ENCODE peak calls at places on chromosome X, in four cellular contexts. R, X, M and U are unnamed samples. For H3K4me1, the result is how much of the 10 kb centered on the place peaks cover.

GRCh38 chrX:80765226-80765625 is 44.5 kb downstream of the BRWD3 start:
- DNase-seq in R (no peak), X (no peak), M (peak), U (no peak)

GRCh38 chrX:75547783-75548182 is 24.9 kb upstream of the ZDHHC15 start:
- DNase-seq in R (peak), X (peak), M (no peak), U (peak)

GRCh38 chrX:9538544-9539045 is 73.7 kb downstream of the TBL1X start:
- DNase-seq in R (no peak), X (no peak), M (no peak), U (no peak)

GRCh38 chrX:118548831-118549230 is 53.2 kb downstream of the DOCK11 start:
- DNase-seq in R (no peak), X (no peak), M (no peak), U (no peak)

GRCh38 chrX:72569786-72570185 is 2.9 kb downstream of the HDAC8 start:
- DNase-seq in R (no peak), X (no peak), M (peak), U (no peak)

GRCh38 chrX:70979136-70979762 is 48.4 kb upstream of the SLC7A3 start:
- DNase-seq in R (no peak), X (no peak), M (peak), U (no peak)

GRCh38 chrX:3351287-3351686 is 4.8 kb upstream of the MXRA5 start:
- DNase-seq in R (no peak), X (no peak), M (no peak), U (no peak)

GRCh38 chrX:37454537-37455285 is 105.5 kb downstream of the PRRG1 start:
- DNase-seq in R (no peak), X (no peak), M (peak), U (no peak)

GRCh38 chrX:6981718-6982406 is 165.7 kb upstream of the STS start:
- DNase-seq in R (no peak), X (no peak), M (no peak), U (no peak)

GRCh38 chrX:3461824-3462508 is 115.5 kb upstream of the MXRA5 start:
- DNase-seq in R (no peak), X (no peak), M (no peak), U (no peak)

GRCh38 chrX:136347706-136348105 is 46.9 kb downstream of the ADGRG4 start:
- DNase-seq in R (no peak), X (no peak), M (no peak), U (no peak)

GRCh38 chrX:148363836-148364235 is 136.6 kb upstream of the AFF2 start:
- DNase-seq in R (no peak), X (no peak), M (no peak), U (no peak)

GRCh38 chrX:102345916-102346315 is 93.9 kb downstream of the NXF2B start:
- DNase-seq in R (peak), X (peak), M (peak), U (peak)

GRCh38 chrX:71095971-71096701 is 485 bp downstream of the FOXO4 start:
- DNase-seq in R (no peak), X (peak), M (peak), U (no peak)

GRCh38 chrX:38052096-38052495 is 45.7 kb downstream of the SYTL5 start:
- DNase-seq in R (no peak), X (no peak), M (peak), U (no peak)

GRCh38 chrX:97895751-97896150 is 1012.0 kb downstream of the RPA4 start:
- DNase-seq in R (no peak), X (no peak), M (peak), U (no peak)

GRCh38 chrX:77740376-77740905 is 45.6 kb downstream of the ATRX start:
- DNase-seq in R (no peak), X (no peak), M (no peak), U (no peak)

GRCh38 chrX:136779346-136779781 is 1.4 kb downstream of the ARHGEF6 start:
- DNase-seq in R (no peak), X (no peak), M (no peak), U (no peak)

GRCh38 chrX:45735571-45735970 is 534.9 kb upstream of the DIPK2B start:
- DNase-seq in R (no peak), X (no peak), M (no peak), U (no peak)

GRCh38 chrX:111353810-111354209 is 58.2 kb downstream of the DCX start:
- DNase-seq in R (no peak), X (no peak), M (no peak), U (no peak)

GRCh38 chrX:31547416-31547815 is 475.6 kb upstream of the FTHL17 start:
- DNase-seq in R (no peak), X (no peak), M (no peak), U (no peak)

GRCh38 chrX:750812-751211 is 120.2 kb downstream of the SHOX start:
- DNase-seq in R (no peak), X (no peak), M (no peak), U (no peak)

GRCh38 chrX:21905209-21905735 is 35.2 kb upstream of the SMS start:
- DNase-seq in R (no peak), X (no peak), M (no peak), U (no peak)

GRCh38 chrX:150148749-150149672 is 210.7 kb upstream of the EOLA2 start:
- DNase-seq in R (no peak), X (no peak), M (peak), U (no peak)

GRCh38 chrX:133586443-133586842 is 171.2 kb upstream of the GPC4 start:
- DNase-seq in R (no peak), X (no peak), M (no peak), U (no peak)

GRCh38 chrX:9493936-9494335 is 29.1 kb downstream of the TBL1X start:
- DNase-seq in R (no peak), X (no peak), M (no peak), U (no peak)

GRCh38 chrX:134760671-134761070 is 102.4 kb upstream of the PLAC1 start:
- DNase-seq in R (no peak), X (no peak), M (no peak), U (no peak)

GRCh38 chrX:2819345-2820130 is 9.2 kb upstream of the GYG2 start:
- DNase-seq in R (no peak), X (no peak), M (peak), U (no peak)

GRCh38 chrX:70254909-70255308 is 5.1 kb downstream of the P2RY4 start:
- DNase-seq in R (no peak), X (no peak), M (no peak), U (no peak)

GRCh38 chrX:115260330-115260729 is 26.4 kb upstream of the LRCH2 start:
- DNase-seq in R (no peak), X (no peak), M (peak), U (no peak)

GRCh38 chrX:46959101-46959500 is 46.9 kb downstream of the JADE3 start:
- DNase-seq in R (no peak), X (no peak), M (no peak), U (no peak)

GRCh38 chrX:46965125-46965758 is 53.0 kb downstream of the JADE3 start:
- DNase-seq in R (no peak), X (no peak), M (peak), U (no peak)

GRCh38 chrX:46961097-46961496 is 48.9 kb downstream of the JADE3 start:
- DNase-seq in R (no peak), X (no peak), M (no peak), U (no peak)

GRCh38 chrX:46959985-46960700 is 47.9 kb downstream of the JADE3 start:
- DNase-seq in R (no peak), X (no peak), M (no peak), U (no peak)

DNA sequence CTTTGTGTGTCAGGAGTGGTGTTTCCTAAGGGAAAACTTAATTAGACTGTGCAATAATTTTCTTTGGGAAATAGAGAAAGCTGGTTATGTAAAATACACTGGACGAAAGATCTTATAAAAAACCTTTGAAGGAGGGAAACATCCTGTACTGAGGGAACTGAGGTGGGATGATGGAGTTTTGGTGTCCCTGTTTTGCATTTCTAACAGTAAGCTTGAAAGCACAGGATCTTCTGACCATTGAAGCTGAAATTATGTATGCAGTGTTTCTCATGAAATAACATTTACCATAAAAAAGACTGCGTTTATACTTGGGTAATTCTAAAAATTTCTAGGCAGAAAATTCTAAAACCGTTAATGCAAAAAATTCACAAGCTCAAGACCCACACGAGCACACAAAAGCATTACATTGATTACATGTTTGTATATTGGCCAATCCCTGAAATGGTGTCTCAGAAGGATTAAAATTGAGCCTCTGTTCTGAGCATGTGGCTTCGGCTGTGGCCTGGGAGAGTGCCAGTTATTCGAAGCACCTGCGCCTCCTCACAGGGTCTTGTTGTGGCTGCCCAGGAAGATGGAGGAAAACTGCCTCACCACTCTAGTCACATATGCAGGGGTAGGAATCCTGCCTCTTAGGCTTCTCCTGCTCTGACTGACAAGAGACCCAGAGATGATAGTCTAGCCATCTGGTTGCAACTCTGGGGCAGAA is 49.5 kb downstream of the JADE3 start:
- DNase-seq in R (no peak), X (no peak), M (no peak), U (no peak)
- H3K4me1 ChIP-seq in R (under half), X (under half), M (under half), U (under half)

GRCh38 chrX:48910926-48911406 is 480 bp downstream of the SLC35A2 start:
- DNase-seq in R (no peak), X (no peak), M (peak), U (no peak)
- H3K4me1 ChIP-seq in R (under half), X (under half), M (under half), U (under half)

GRCh38 chrX:39938466-39938865 is 159.3 kb downstream of the BCOR start:
- DNase-seq in R (no peak), X (no peak), M (no peak), U (no peak)

GRCh38 chrX:39935414-39936064 is 162.2 kb downstream of the BCOR start:
- DNase-seq in R (no peak), X (no peak), M (no peak), U (no peak)

GRCh38 chrX:39941332-39941920 is 156.3 kb downstream of the BCOR start:
- DNase-seq in R (no peak), X (no peak), M (no peak), U (no peak)

GRCh38 chrX:39936886-39937770 is 160.6 kb downstream of the BCOR start:
- DNase-seq in R (no peak), X (no peak), M (no peak), U (no peak)

DNA sequence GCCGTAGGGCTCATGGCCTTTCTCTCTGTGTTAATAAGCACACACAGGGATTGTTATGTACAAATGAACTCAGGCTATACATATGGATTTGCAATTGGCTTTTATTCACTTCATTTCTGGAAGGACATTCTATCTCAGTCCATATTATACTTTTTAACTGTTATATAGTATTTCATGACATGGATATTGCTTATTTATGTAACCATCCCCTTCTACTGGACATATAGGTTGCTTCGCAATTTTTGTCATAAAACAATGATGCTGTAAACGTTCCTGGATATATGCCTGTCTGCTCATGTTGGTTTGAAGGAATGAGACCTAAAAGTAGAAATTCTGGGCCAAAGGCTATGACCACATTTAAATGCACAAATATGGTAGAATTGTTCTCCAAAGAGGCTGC is 158.1 kb downstream of the BCOR start:
- DNase-seq in R (no peak), X (no peak), M (no peak), U (no peak)
- H3K4me1 ChIP-seq in R (under half), X (under half), M (under half), U (under half)

GRCh38 chrX:153639177-153640044 is 7.6 kb upstream of the DUSP9 start:
- DNase-seq in R (no peak), X (no peak), M (no peak), U (no peak)

GRCh38 chrX:153640045-153640686 is 6.8 kb upstream of the DUSP9 start:
- DNase-seq in R (no peak), X (no peak), M (no peak), U (no peak)

GRCh38 chrX:153642313-153642654 is 4.7 kb upstream of the DUSP9 start:
- DNase-seq in R (no peak), X (no peak), M (no peak), U (no peak)

GRCh38 chrX:153641575-153642312 is 5.3 kb upstream of the DUSP9 start:
- DNase-seq in R (no peak), X (no peak), M (no peak), U (no peak)

GRCh38 chrX:153640736-153641574 is 6.0 kb upstream of the DUSP9 start:
- DNase-seq in R (no peak), X (no peak), M (no peak), U (no peak)
- H3K4me1 ChIP-seq in R (under half), X (under half), M (under half), U (under half)